ENCODE peak calls at places on chromosomes 4 and X, in eight cellular contexts. M is tibial nerve, C is HCT116, H is PC-3, O is adrenal gland, Z is astrocyte, F is stomach, R is psoas muscle. G is an unnamed sample.

GRCh38 chr4:28357985-28358384 is 1497.3 kb downstream of the STIM2 start:
- DNase-seq in M (no peak), C (peak; percentile 7), H (peak; percentile 39), O (no peak), Z (no peak), F (no peak), R (no peak), G (no peak)

GRCh38 chr4:139582044-139582443 is 26.0 kb upstream of the SETD7 start:
- DNase-seq in M (no peak), C (no peak), H (peak; percentile 36), O (peak; percentile 39), Z (no peak), F (no peak), R (no peak), G (no peak)

GRCh38 chr4:41532880-41533279 is 5.1 kb upstream of the LIMCH1 start:
- DNase-seq in M (no peak), C (no peak), H (no peak), O (no peak), Z (no peak), F (no peak), R (no peak), G (no peak)

GRCh38 chr4:72326692-72327632 is 242.1 kb downstream of the ADAMTS3 start:
- DNase-seq in M (no peak), C (peak; percentile 8), H (peak; percentile 83), O (no peak), Z (peak; percentile 25), F (no peak), R (no peak), G (no peak)

GRCh38 chrX:11376163-11376562 is 83.0 kb downstream of the AMELX start:
- DNase-seq in M (no peak), C (no peak), H (no peak), O (no peak), Z (no peak), F (no peak), R (no peak), G (no peak)

GRCh38 chr4:138952405-138952804 is 63.2 kb upstream of the NOCT start:
- DNase-seq in M (no peak), C (no peak), H (peak; percentile 39), O (no peak), Z (peak; percentile 34), F (no peak), R (no peak), G (no peak)

GRCh38 chr4:153143527-153144348 is 60.5 kb upstream of the TRIM2 start:
- DNase-seq in M (no peak), C (peak; percentile 51), H (peak; percentile 42), O (no peak), Z (peak; percentile 74), F (peak; percentile 35), R (no peak), G (no peak)

GRCh38 chr4:24533364-24533763 is 51.0 kb downstream of the DHX15 start:
- DNase-seq in M (no peak), C (no peak), H (peak; percentile 32), O (no peak), Z (no peak), F (no peak), R (no peak), G (no peak)

GRCh38 chr4:75099321-75099720 is 166.4 kb downstream of the PARM1 start:
- DNase-seq in M (no peak), C (no peak), H (peak; percentile 73), O (no peak), Z (no peak), F (peak; percentile 59), R (no peak), G (no peak)

GRCh38 chrX:21838937-21839333 is 482 bp upstream of the MBTPS2 start:
- DNase-seq in M (no peak), C (no peak), H (peak; percentile 43), O (no peak), Z (peak; percentile 6), F (no peak), R (no peak), G (no peak)

GRCh38 chr4:145485120-145485519 is 3.5 kb downstream of the SMAD1 start:
- DNase-seq in M (no peak), C (no peak), H (no peak), O (no peak), Z (no peak), F (no peak), R (no peak), G (no peak)

GRCh38 chr4:145486603-145487002 is 5.0 kb downstream of the SMAD1 start:
- DNase-seq in M (no peak), C (no peak), H (no peak), O (no peak), Z (no peak), F (no peak), R (no peak), G (no peak)

GRCh38 chr4:145488310-145488709 is 6.7 kb downstream of the SMAD1 start:
- DNase-seq in M (no peak), C (no peak), H (no peak), O (no peak), Z (no peak), F (no peak), R (no peak), G (no peak)

GRCh38 chr4:145484240-145484846 is 2.7 kb downstream of the SMAD1 start:
- DNase-seq in M (no peak), C (no peak), H (no peak), O (no peak), Z (no peak), F (no peak), R (no peak), G (no peak)

DNA sequence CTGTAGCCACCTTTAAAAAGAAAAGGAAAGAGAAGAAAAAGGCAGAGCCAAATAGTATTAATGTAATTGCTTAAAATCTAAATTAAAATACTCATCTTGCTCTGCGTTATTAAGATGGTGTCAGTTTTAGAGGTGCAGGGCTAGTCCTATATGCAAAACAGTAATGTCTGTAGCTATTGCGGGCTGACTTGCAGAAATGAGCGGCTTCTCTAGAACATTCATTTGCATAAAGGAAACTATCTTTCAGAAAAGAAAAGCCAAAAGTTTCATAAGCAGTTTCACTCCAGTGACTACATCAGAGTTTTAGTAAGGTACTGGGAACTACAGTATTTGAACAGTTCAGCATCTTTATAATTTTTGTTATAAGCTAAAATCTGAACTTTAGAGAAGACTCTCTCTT is 6.0 kb downstream of the SMAD1 start:
- DNase-seq in M (no peak), C (no peak), H (no peak), O (no peak), Z (no peak), F (no peak), R (no peak), G (no peak)
- H3K4me1 ChIP-seq in M (peaks cover 18% of the 10 kb centered on the region), C (peaks cover 7% of the 10 kb centered on the region), H (peaks cover 13% of the 10 kb centered on the region), O (peaks cover 24% of the 10 kb centered on the region), Z (peaks cover 8% of the 10 kb centered on the region), F (peaks cover 16% of the 10 kb centered on the region), R (peaks cover 85% of the 10 kb centered on the region), G (peaks cover 25% of the 10 kb centered on the region)

GRCh38 chrX:2708016-2708415 is 16.9 kb downstream of the CD99 start:
- DNase-seq in M (no peak), C (no peak), H (peak; percentile 13), O (no peak), Z (no peak), F (no peak), R (no peak), G (no peak)

GRCh38 chrX:2705461-2705860 is 14.4 kb downstream of the CD99 start:
- DNase-seq in M (no peak), C (no peak), H (no peak), O (no peak), Z (no peak), F (no peak), R (no peak), G (no peak)

GRCh38 chrX:2707334-2707760 is 16.3 kb downstream of the CD99 start:
- DNase-seq in M (peak; percentile 64), C (peak; percentile 64), H (peak; percentile 94), O (peak; percentile 89), Z (peak; percentile 70), F (peak; percentile 28), R (peak; percentile 80), G (peak; percentile 33)

GRCh38 chrX:2703991-2704369 is 12.9 kb downstream of the CD99 start:
- DNase-seq in M (peak; percentile 50), C (no peak), H (no peak), O (no peak), Z (peak; percentile 76), F (no peak), R (peak; percentile 70), G (no peak)

DNA sequence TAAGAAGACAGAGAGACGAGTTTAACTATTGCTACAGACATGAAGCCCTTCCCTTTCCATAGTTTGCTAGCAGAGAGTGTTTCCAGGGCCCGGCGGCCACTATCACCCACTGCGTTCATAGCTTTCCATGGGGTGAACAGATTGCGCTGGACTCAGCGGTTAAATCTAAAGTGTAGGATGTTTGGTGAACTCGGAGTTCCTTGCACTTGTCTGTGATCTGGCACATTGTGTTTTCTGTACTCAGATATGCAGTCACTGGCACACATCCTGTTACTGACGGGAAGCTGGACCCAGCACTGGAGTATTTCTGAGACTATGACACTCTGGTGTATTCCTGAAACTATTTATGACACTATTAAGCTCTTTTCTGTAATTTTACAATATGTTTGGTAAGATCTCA is 13.9 kb downstream of the CD99 start:
- DNase-seq in M (peak; percentile 43), C (no peak), H (no peak), O (peak; percentile 67), Z (peak; percentile 49), F (no peak), R (peak; percentile 57), G (peak; percentile 40)
- H3K4me1 ChIP-seq in M (peaks cover 66% of the 10 kb centered on the region), C (peaks cover 8% of the 10 kb centered on the region), H (peaks cover 36% of the 10 kb centered on the region), O (peaks cover 31% of the 10 kb centered on the region), Z (peaks cover 61% of the 10 kb centered on the region), F (peaks cover 92% of the 10 kb centered on the region), R (peaks cover 67% of the 10 kb centered on the region), G (peaks cover 81% of the 10 kb centered on the region)

GRCh38 chrX:41097326-41097725 is 12.1 kb downstream of the USP9X start:
- DNase-seq in M (no peak), C (no peak), H (no peak), O (no peak), Z (no peak), F (no peak), R (no peak), G (no peak)
- H3K4me1 ChIP-seq in M (peaks cover 5% of the 10 kb centered on the region), C (peaks cover 3% of the 10 kb centered on the region), H (no peaks in the 10 kb centered on the region), O (peaks cover 29% of the 10 kb centered on the region), Z (no peaks in the 10 kb centered on the region), F (no peaks in the 10 kb centered on the region), R (peaks cover 42% of the 10 kb centered on the region), G (peaks cover 44% of the 10 kb centered on the region)

DNA sequence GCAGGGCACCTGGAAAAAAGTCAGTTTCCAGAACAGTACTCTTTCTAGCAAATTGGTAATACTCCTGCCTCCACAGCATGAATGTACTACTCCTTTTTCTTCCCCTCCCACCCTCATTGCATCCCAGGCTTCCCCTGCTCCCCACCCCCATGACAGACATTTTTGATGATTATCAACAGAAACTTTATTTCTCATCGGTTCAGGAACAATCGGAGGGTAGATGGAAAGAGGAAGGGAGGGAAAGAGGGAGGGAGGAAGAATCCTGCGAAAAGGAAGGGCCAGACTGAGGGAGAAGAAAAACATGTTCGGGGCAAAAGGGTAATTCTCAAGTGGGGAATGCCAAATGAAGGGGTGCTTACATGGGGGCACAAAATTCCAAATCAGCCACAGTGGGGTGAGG is 705 bp upstream of the CXorf65 start:
- DNase-seq in M (no peak), C (no peak), H (no peak), O (no peak), Z (no peak), F (no peak), R (no peak), G (no peak)
- H3K4me1 ChIP-seq in M (peaks cover 6% of the 10 kb centered on the region), C (no peaks in the 10 kb centered on the region), H (no peaks in the 10 kb centered on the region), O (peaks cover 8% of the 10 kb centered on the region), Z (no peaks in the 10 kb centered on the region), F (peaks cover 4% of the 10 kb centered on the region), R (no peaks in the 10 kb centered on the region), G (no peaks in the 10 kb centered on the region)

DNA sequence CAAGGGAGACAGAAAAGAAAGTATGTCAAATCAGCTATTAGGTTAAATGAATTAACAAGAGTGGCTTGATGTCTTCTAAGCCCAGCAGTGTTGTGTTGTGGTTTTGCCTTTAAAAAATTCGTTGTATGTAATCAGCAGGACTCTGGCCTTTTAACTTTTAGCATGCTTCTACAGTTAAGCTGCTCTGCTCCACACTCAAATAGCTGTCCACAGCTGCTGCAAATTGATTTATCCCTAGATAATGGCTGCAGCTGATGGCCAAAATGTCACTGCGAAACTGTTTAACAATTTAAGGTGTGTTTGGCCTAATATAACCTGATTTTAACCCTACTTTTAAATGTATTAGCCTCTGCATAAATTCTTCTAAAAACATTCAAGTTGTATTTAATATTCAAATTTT is 85.8 kb downstream of the CXXC4 start:
- DNase-seq in M (no peak), C (no peak), H (no peak), O (no peak), Z (no peak), F (no peak), R (no peak), G (no peak)
- H3K4me1 ChIP-seq in M (no peaks in the 10 kb centered on the region), C (no peaks in the 10 kb centered on the region), H (no peaks in the 10 kb centered on the region), O (no peaks in the 10 kb centered on the region), Z (no peaks in the 10 kb centered on the region), F (no peaks in the 10 kb centered on the region), R (no peaks in the 10 kb centered on the region), G (no peaks in the 10 kb centered on the region)

G was measured in thoracic aorta.